ENCODE peak calls at places on chromosomes 11 and 22, in five cellular contexts. Z, S, E, D and N are unnamed samples.

GRCh38 chr22:29225422-29226090 is 19.9 kb downstream of the EMID1 start:
- DNase-seq in Z (peak), S (no peak), E (no peak), D (peak), N (no peak)

GRCh38 chr11:9831122-9831521 is 167.2 kb downstream of the SWAP70 start:
- DNase-seq in Z (no peak), S (no peak), E (no peak), D (no peak), N (no peak)

GRCh38 chr11:74755395-74755995 is 6.8 kb downstream of the RNF169 start:
- DNase-seq in Z (no peak), S (no peak), E (no peak), D (no peak), N (no peak)

GRCh38 chr11:112518371-112518770 is 257.7 kb upstream of the PLET1 start:
- DNase-seq in Z (no peak), S (no peak), E (no peak), D (no peak), N (no peak)

GRCh38 chr11:2725367-2726300 is 25.8 kb upstream of the KCNQ1OT1 start:
- DNase-seq in Z (no peak), S (no peak), E (peak), D (no peak), N (no peak)

GRCh38 chr11:134015541-134015940 is 53.3 kb upstream of the JAM3 start:
- DNase-seq in Z (no peak), S (peak), E (no peak), D (no peak), N (no peak)

GRCh38 chr22:46577361-46578249 is 40.2 kb upstream of the CELSR1 start:
- DNase-seq in Z (peak), S (no peak), E (no peak), D (no peak), N (no peak)

GRCh38 chr11:72721689-72722049 is 30.5 kb downstream of the ARAP1 start:
- DNase-seq in Z (peak), S (no peak), E (no peak), D (no peak), N (no peak)

GRCh38 chr22:41848468-41848867 is 15.6 kb downstream of the SREBF2 start:
- DNase-seq in Z (no peak), S (no peak), E (peak), D (no peak), N (no peak)

GRCh38 chr11:113488931-113489351 is 13.7 kb upstream of the DRD2 start:
- DNase-seq in Z (no peak), S (no peak), E (no peak), D (no peak), N (no peak)

GRCh38 chr22:48884292-48884691 is 943.4 kb downstream of the BRD1 start:
- DNase-seq in Z (peak), S (no peak), E (no peak), D (no peak), N (peak)

GRCh38 chr11:126139541-126140091 is 71.8 kb downstream of the RPUSD4 start:
- DNase-seq in Z (no peak), S (peak), E (peak), D (no peak), N (no peak)

GRCh38 chr11:26149585-26149984 is 182.3 kb upstream of the ANO3 start:
- DNase-seq in Z (peak), S (no peak), E (no peak), D (no peak), N (no peak)

GRCh38 chr11:62532096-62532495 is 14.5 kb downstream of the AHNAK start:
- DNase-seq in Z (no peak), S (no peak), E (no peak), D (no peak), N (no peak)

GRCh38 chr11:112525270-112525669 is 264.6 kb upstream of the PLET1 start:
- DNase-seq in Z (no peak), S (no peak), E (peak), D (peak), N (peak)

GRCh38 chr11:93116641-93117577 is 80.9 kb downstream of the SLC36A4 start:
- DNase-seq in Z (no peak), S (no peak), E (no peak), D (no peak), N (no peak)

GRCh38 chr11:31779268-31779879 is 31.7 kb downstream of the PAX6 start:
- DNase-seq in Z (no peak), S (no peak), E (peak), D (peak), N (no peak)

GRCh38 chr11:61975638-61976419 is 8.4 kb upstream of the FTH1 start:
- DNase-seq in Z (peak), S (no peak), E (no peak), D (no peak), N (no peak)

GRCh38 chr11:67303132-67303988 is at the start of gene SSH3:
- DNase-seq in Z (peak), S (peak), E (peak), D (peak), N (no peak)

GRCh38 chr22:43152355-43153071 is 1.2 kb downstream of the TSPO start:
- DNase-seq in Z (peak), S (no peak), E (peak), D (peak), N (peak)

GRCh38 chr11:5684627-5685362 is at the start of gene TRIM5:
- DNase-seq in Z (peak), S (peak), E (peak), D (peak), N (peak)
- H3K4me3 ChIP-seq in Z (peak), S (peak), E (peak), D (peak), N (peak)

GRCh38 chr11:68750988-68751325 is 363 bp downstream of the TESMIN start:
- DNase-seq in Z (no peak), S (no peak), E (no peak), D (no peak), N (no peak)
- H3K4me3 ChIP-seq in Z (peak), S (peak), E (no peak), D (peak), N (peak)

GRCh38 chr11:58928691-58929090 is 10.6 kb upstream of the GLYATL1 start:
- DNase-seq in Z (no peak), S (no peak), E (no peak), D (no peak), N (no peak)

GRCh38 chr11:58926251-58926650 is 13.0 kb upstream of the GLYATL1 start:
- DNase-seq in Z (no peak), S (no peak), E (peak), D (no peak), N (no peak)

GRCh38 chr11:58926695-58927094 is 12.6 kb upstream of the GLYATL1 start:
- DNase-seq in Z (no peak), S (no peak), E (peak), D (peak), N (no peak)

GRCh38 chr11:58928082-58928574 is 11.2 kb upstream of the GLYATL1 start:
- DNase-seq in Z (no peak), S (no peak), E (peak), D (peak), N (no peak)

GRCh38 chr11:58927393-58928081 is 11.8 kb upstream of the GLYATL1 start:
- DNase-seq in Z (peak), S (peak), E (peak), D (no peak), N (no peak)
- H3K4me3 ChIP-seq in Z (peak), S (peak), E (peak), D (no peak), N (no peak)

GRCh38 chr22:16717699-16718558 is 107.3 kb downstream of the XKR3 start:
- DNase-seq in Z (peak), S (no peak), E (no peak), D (no peak), N (no peak)

GRCh38 chr22:16721969-16722368 is 103.2 kb downstream of the XKR3 start:
- DNase-seq in Z (no peak), S (no peak), E (no peak), D (no peak), N (no peak)
- H3K4me3 ChIP-seq in Z (no peak), S (no peak), E (no peak), D (no peak), N (no peak)